ENCODE peak calls at places on chromosomes 13 and 19, in six cellular contexts. One of them, this sample, is unnamed.

GRCh38 chr13:113548778-113549621 is 35.6 kb upstream of the TFDP1 start:
- DNase-seq in NB4: no peak
- DNase-seq in heart left ventricle: no peak
- DNase-seq in HepG2: no peak
- DNase-seq in neural crest cell: no peak
- DNase-seq in astrocyte of the spinal cord: no peak
- DNase-seq in this sample: peak; percentile 51

GRCh38 chr13:32988588-32989256 is 27.5 kb upstream of the KL start:
- DNase-seq in NB4: no peak
- DNase-seq in heart left ventricle: no peak
- DNase-seq in HepG2: no peak
- DNase-seq in neural crest cell: no peak
- DNase-seq in astrocyte of the spinal cord: no peak
- DNase-seq in this sample: no peak

GRCh38 chr19:11288349-11288748 is 7.6 kb upstream of the TSPAN16 start:
- DNase-seq in NB4: peak; percentile 43
- DNase-seq in heart left ventricle: no peak
- DNase-seq in HepG2: no peak
- DNase-seq in neural crest cell: no peak
- DNase-seq in astrocyte of the spinal cord: peak; percentile 33
- DNase-seq in this sample: no peak

GRCh38 chr13:74280093-74280794 is 146.0 kb upstream of the KLF12 start:
- DNase-seq in NB4: no peak
- DNase-seq in heart left ventricle: no peak
- DNase-seq in HepG2: no peak
- DNase-seq in neural crest cell: no peak
- DNase-seq in astrocyte of the spinal cord: no peak
- DNase-seq in this sample: no peak

GRCh38 chr13:100388923-100389322 is 199.7 kb downstream of the GGACT start:
- DNase-seq in NB4: peak; percentile 63
- DNase-seq in heart left ventricle: no peak
- DNase-seq in HepG2: no peak
- DNase-seq in neural crest cell: no peak
- DNase-seq in astrocyte of the spinal cord: no peak
- DNase-seq in this sample: no peak

GRCh38 chr13:46321494-46322225 is 65.4 kb downstream of the RUBCNL start:
- DNase-seq in NB4: peak; percentile 88
- DNase-seq in heart left ventricle: peak; percentile 55
- DNase-seq in HepG2: peak; percentile 18
- DNase-seq in neural crest cell: peak; percentile 62
- DNase-seq in astrocyte of the spinal cord: peak; percentile 64
- DNase-seq in this sample: peak; percentile 64

GRCh38 chr19:4225902-4226301 is 3.4 kb upstream of the EBI3 start:
- DNase-seq in NB4: no peak
- DNase-seq in heart left ventricle: no peak
- DNase-seq in HepG2: no peak
- DNase-seq in neural crest cell: no peak
- DNase-seq in astrocyte of the spinal cord: no peak
- DNase-seq in this sample: no peak

GRCh38 chr19:7421941-7422744 is 66.7 kb downstream of the PEX11G start:
- DNase-seq in NB4: no peak
- DNase-seq in heart left ventricle: no peak
- DNase-seq in HepG2: no peak
- DNase-seq in neural crest cell: no peak
- DNase-seq in astrocyte of the spinal cord: no peak
- DNase-seq in this sample: no peak

GRCh38 chr13:44402902-44403719 is 29.5 kb downstream of the SERP2 start:
- DNase-seq in NB4: no peak
- DNase-seq in heart left ventricle: no peak
- DNase-seq in HepG2: no peak
- DNase-seq in neural crest cell: no peak
- DNase-seq in astrocyte of the spinal cord: no peak
- DNase-seq in this sample: no peak

GRCh38 chr13:80923907-80924306 is 583.0 kb upstream of the SPRY2 start:
- DNase-seq in NB4: no peak
- DNase-seq in heart left ventricle: no peak
- DNase-seq in HepG2: no peak
- DNase-seq in neural crest cell: no peak
- DNase-seq in astrocyte of the spinal cord: peak; percentile 2
- DNase-seq in this sample: no peak

GRCh38 chr19:40585677-40586422 is 9.2 kb downstream of the SHKBP1 start:
- DNase-seq in NB4: peak; percentile 76
- DNase-seq in heart left ventricle: no peak
- DNase-seq in HepG2: no peak
- DNase-seq in neural crest cell: no peak
- DNase-seq in astrocyte of the spinal cord: peak; percentile 60
- DNase-seq in this sample: no peak

GRCh38 chr19:42942187-42942789 is 5.3 kb upstream of the PSG7 start:
- DNase-seq in NB4: peak; percentile 1
- DNase-seq in heart left ventricle: no peak
- DNase-seq in HepG2: peak; percentile 6
- DNase-seq in neural crest cell: no peak
- DNase-seq in astrocyte of the spinal cord: peak; percentile 13
- DNase-seq in this sample: no peak

GRCh38 chr13:85896516-85897450 is 97.6 kb upstream of the SLITRK6 start:
- DNase-seq in NB4: peak; percentile 28
- DNase-seq in heart left ventricle: no peak
- DNase-seq in HepG2: no peak
- DNase-seq in neural crest cell: no peak
- DNase-seq in astrocyte of the spinal cord: no peak
- DNase-seq in this sample: no peak

GRCh38 chr19:3609779-3610719 is 3.4 kb upstream of the TBXA2R start:
- DNase-seq in NB4: peak; percentile 38
- DNase-seq in heart left ventricle: no peak
- DNase-seq in HepG2: no peak
- DNase-seq in neural crest cell: no peak
- DNase-seq in astrocyte of the spinal cord: no peak
- DNase-seq in this sample: no peak

GRCh38 chr13:46622918-46623256 is 69.9 kb downstream of the LRCH1 start:
- DNase-seq in NB4: no peak
- DNase-seq in heart left ventricle: peak; percentile 61
- DNase-seq in HepG2: no peak
- DNase-seq in neural crest cell: no peak
- DNase-seq in astrocyte of the spinal cord: peak; percentile 60
- DNase-seq in this sample: no peak

GRCh38 chr13:20495087-20496023 is 30.3 kb downstream of the CRYL1 start:
- DNase-seq in NB4: peak; percentile 81
- DNase-seq in heart left ventricle: peak; percentile 41
- DNase-seq in HepG2: peak; percentile 66
- DNase-seq in neural crest cell: peak; percentile 57
- DNase-seq in astrocyte of the spinal cord: peak; percentile 71
- DNase-seq in this sample: peak; percentile 64

GRCh38 chr13:73235385-73235784 is 176.6 kb downstream of the KLF5 start:
- DNase-seq in NB4: no peak
- DNase-seq in heart left ventricle: no peak
- DNase-seq in HepG2: no peak
- DNase-seq in neural crest cell: no peak
- DNase-seq in astrocyte of the spinal cord: peak; percentile 72
- DNase-seq in this sample: no peak

GRCh38 chr13:74931698-74932433 is 550.1 kb downstream of the TBC1D4 start:
- DNase-seq in NB4: no peak
- DNase-seq in heart left ventricle: no peak
- DNase-seq in HepG2: no peak
- DNase-seq in neural crest cell: no peak
- DNase-seq in astrocyte of the spinal cord: no peak
- DNase-seq in this sample: no peak

GRCh38 chr19:51163257-51163656 is 21.2 kb downstream of the SIGLEC7 start:
- DNase-seq in NB4: no peak
- DNase-seq in heart left ventricle: no peak
- DNase-seq in HepG2: no peak
- DNase-seq in neural crest cell: no peak
- DNase-seq in astrocyte of the spinal cord: no peak
- DNase-seq in this sample: no peak

GRCh38 chr13:40129467-40129866 is 474.0 kb downstream of the COG6 start:
- DNase-seq in NB4: no peak
- DNase-seq in heart left ventricle: no peak
- DNase-seq in HepG2: no peak
- DNase-seq in neural crest cell: no peak
- DNase-seq in astrocyte of the spinal cord: no peak
- DNase-seq in this sample: no peak
- TF ChIP-seq CTCF in NB4: no peak
- TF ChIP-seq CTCF in heart left ventricle: no peak
- TF ChIP-seq CTCF in HepG2: no peak
- TF ChIP-seq CTCF in neural crest cell: no peak
- TF ChIP-seq CTCF in astrocyte of the spinal cord: no peak
- TF ChIP-seq CTCF in this sample: no peak

DNA sequence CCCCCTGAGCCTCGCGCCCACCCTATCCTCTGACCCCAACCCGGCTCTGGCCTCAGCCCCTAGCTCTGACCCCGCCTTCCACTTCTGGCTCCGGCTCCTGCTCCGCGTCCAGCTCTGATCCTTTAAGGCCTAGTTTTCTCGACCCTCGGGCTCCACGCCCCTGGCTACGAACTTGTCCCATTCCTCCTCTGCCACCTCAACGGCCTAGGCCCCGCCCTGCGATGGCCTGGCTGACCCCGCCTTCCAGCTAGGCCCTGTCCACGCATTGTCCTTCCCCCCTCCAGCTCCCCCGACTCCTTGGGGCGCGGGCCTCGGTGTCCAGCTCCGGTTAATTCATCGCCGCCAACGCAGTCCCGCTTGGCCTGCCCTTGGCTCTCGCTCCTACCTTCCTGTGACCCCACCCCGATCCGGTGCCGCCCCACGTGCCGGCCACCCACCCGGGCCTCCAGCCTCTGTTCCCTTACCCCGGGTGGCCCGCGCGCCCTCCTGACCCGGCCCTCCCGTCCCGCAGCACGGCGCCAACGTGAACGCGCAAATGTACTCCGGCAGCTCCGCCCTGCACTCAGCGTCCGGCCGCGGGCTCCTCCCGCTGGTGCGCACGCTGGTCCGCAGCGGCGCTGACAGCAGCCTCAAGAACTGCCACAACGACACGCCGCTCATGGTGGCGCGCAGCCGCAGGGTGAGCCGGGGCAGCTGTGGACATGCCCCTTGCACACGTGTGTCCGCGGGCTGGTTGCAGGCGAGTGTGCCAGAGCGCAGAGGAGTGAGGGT is 9.4 kb downstream of the BCL3 start:
- DNase-seq in NB4: no peak
- DNase-seq in heart left ventricle: peak; percentile 92
- DNase-seq in HepG2: no peak
- DNase-seq in neural crest cell: peak; percentile 62
- DNase-seq in astrocyte of the spinal cord: peak; percentile 66
- DNase-seq in this sample: peak; percentile 77
- TF ChIP-seq CTCF in NB4: no peak
- TF ChIP-seq CTCF in heart left ventricle: peak; percentile 33
- TF ChIP-seq CTCF in HepG2: no peak
- TF ChIP-seq CTCF in neural crest cell: no peak
- TF ChIP-seq CTCF in astrocyte of the spinal cord: peak; percentile 21
- TF ChIP-seq CTCF in this sample: no peak

GRCh38 chr19:35144259-35144599 is 1.2 kb downstream of the FXYD7 start:
- DNase-seq in NB4: no peak
- DNase-seq in heart left ventricle: no peak
- DNase-seq in HepG2: no peak
- DNase-seq in neural crest cell: no peak
- DNase-seq in astrocyte of the spinal cord: no peak
- DNase-seq in this sample: no peak

GRCh38 chr19:35141627-35142401 is 1.2 kb upstream of the FXYD7 start:
- DNase-seq in NB4: no peak
- DNase-seq in heart left ventricle: peak; percentile 44
- DNase-seq in HepG2: no peak
- DNase-seq in neural crest cell: no peak
- DNase-seq in astrocyte of the spinal cord: no peak
- DNase-seq in this sample: no peak

GRCh38 chr19:35143818-35144217 is 763 bp downstream of the FXYD7 start:
- DNase-seq in NB4: no peak
- DNase-seq in heart left ventricle: no peak
- DNase-seq in HepG2: no peak
- DNase-seq in neural crest cell: no peak
- DNase-seq in astrocyte of the spinal cord: no peak
- DNase-seq in this sample: no peak

GRCh38 chr19:35142531-35143230 is 374 bp upstream of the FXYD7 start:
- DNase-seq in NB4: peak; percentile 48
- DNase-seq in heart left ventricle: peak; percentile 42
- DNase-seq in HepG2: no peak
- DNase-seq in neural crest cell: peak; percentile 66
- DNase-seq in astrocyte of the spinal cord: no peak
- DNase-seq in this sample: peak; percentile 81

DNA sequence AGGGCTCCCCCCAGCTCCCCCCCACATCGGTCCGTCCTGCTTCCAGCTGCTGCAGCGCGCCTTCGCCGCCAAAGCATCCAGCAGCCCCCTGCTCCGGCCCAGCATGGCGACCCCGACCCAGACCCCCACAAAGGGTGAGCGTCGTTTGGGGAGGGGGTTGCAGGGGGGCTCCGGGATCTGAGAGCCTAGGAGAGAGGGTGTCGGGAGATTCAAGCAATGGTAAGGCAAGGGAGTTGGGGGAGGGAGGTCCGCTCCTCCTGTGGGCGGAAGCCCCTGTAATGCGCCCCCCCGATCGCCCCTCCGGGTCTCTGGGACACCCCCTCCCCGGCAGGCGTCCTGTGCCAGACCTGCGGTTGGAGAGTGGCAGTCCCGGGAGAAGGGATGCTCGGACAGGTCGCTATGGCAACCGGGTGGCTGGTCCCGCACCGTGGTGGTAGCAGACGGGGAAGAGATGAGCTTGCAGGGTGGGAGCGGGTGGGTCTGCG is at the start of gene FXYD7:
- DNase-seq in NB4: no peak
- DNase-seq in heart left ventricle: peak; percentile 35
- DNase-seq in HepG2: no peak
- DNase-seq in neural crest cell: no peak
- DNase-seq in astrocyte of the spinal cord: no peak
- DNase-seq in this sample: peak; percentile 56
- TF ChIP-seq CTCF in NB4: no peak
- TF ChIP-seq CTCF in heart left ventricle: no peak
- TF ChIP-seq CTCF in HepG2: no peak
- TF ChIP-seq CTCF in neural crest cell: peak; percentile 53
- TF ChIP-seq CTCF in astrocyte of the spinal cord: no peak
- TF ChIP-seq CTCF in this sample: no peak

GRCh38 chr19:741506-742131 is 9.3 kb upstream of the MISP start:
- DNase-seq in NB4: peak; percentile 74
- DNase-seq in heart left ventricle: no peak
- DNase-seq in HepG2: peak; percentile 61
- DNase-seq in neural crest cell: no peak
- DNase-seq in astrocyte of the spinal cord: no peak
- DNase-seq in this sample: no peak
- TF ChIP-seq CTCF in NB4: peak; percentile 49
- TF ChIP-seq CTCF in heart left ventricle: no peak
- TF ChIP-seq CTCF in HepG2: peak; percentile 55
- TF ChIP-seq CTCF in neural crest cell: no peak
- TF ChIP-seq CTCF in astrocyte of the spinal cord: peak; percentile 17
- TF ChIP-seq CTCF in this sample: peak; percentile 9

GRCh38 chr13:26502826-26503225 is 54.7 kb upstream of the WASF3 start:
- DNase-seq in NB4: no peak
- DNase-seq in heart left ventricle: peak; percentile 27
- DNase-seq in HepG2: no peak
- DNase-seq in neural crest cell: no peak
- DNase-seq in astrocyte of the spinal cord: peak; percentile 77
- DNase-seq in this sample: no peak
- TF ChIP-seq CTCF in NB4: no peak
- TF ChIP-seq CTCF in heart left ventricle: no peak
- TF ChIP-seq CTCF in HepG2: no peak
- TF ChIP-seq CTCF in neural crest cell: no peak
- TF ChIP-seq CTCF in astrocyte of the spinal cord: no peak
- TF ChIP-seq CTCF in this sample: no peak